ENCODE peak calls at places on chromosomes 1 and 21, in five cellular contexts. One of them, this sample, is unnamed.

GRCh38 chr21:41387042-41387819 is 25.4 kb downstream of the MX2 start:
- DNase-seq in K562: no peak
- DNase-seq in H1: no peak
- DNase-seq in HCT116: no peak
- DNase-seq in GM12878: no peak
- DNase-seq in this sample: no peak

GRCh38 chr1:44016875-44017400 is 14.3 kb downstream of the SLC6A9 start:
- DNase-seq in HCT116: no peak
- DNase-seq in K562: no peak
- DNase-seq in GM12878: no peak
- DNase-seq in H1: no peak
- DNase-seq in this sample: no peak

GRCh38 chr1:18725231-18725895 is 94.7 kb downstream of the PAX7 start:
- DNase-seq in GM12878: no peak
- DNase-seq in HCT116: no peak
- DNase-seq in K562: no peak
- DNase-seq in H1: no peak
- DNase-seq in this sample: no peak

GRCh38 chr1:186577201-186577600 is 103.0 kb downstream of the PTGS2 start:
- DNase-seq in GM12878: no peak
- DNase-seq in H1: no peak
- DNase-seq in K562: no peak
- DNase-seq in HCT116: no peak
- DNase-seq in this sample: no peak

GRCh38 chr1:238177960-238178359 is 287.2 kb upstream of the ZP4 start:
- DNase-seq in HCT116: no peak
- DNase-seq in H1: peak; percentile 13
- DNase-seq in GM12878: no peak
- DNase-seq in K562: no peak
- DNase-seq in this sample: peak; percentile 46

GRCh38 chr1:115090547-115090946 is 1.2 kb upstream of the TSPAN2 start:
- DNase-seq in K562: no peak
- DNase-seq in GM12878: no peak
- DNase-seq in H1: no peak
- DNase-seq in HCT116: no peak
- DNase-seq in this sample: no peak

GRCh38 chr1:218983848-218984247 is 189.8 kb upstream of the LYPLAL1 start:
- DNase-seq in H1: no peak
- DNase-seq in GM12878: no peak
- DNase-seq in HCT116: no peak
- DNase-seq in K562: no peak
- DNase-seq in this sample: peak; percentile 18

GRCh38 chr21:20083925-20084324 is 914.3 kb upstream of the NCAM2 start:
- DNase-seq in H1: no peak
- DNase-seq in K562: no peak
- DNase-seq in GM12878: no peak
- DNase-seq in HCT116: no peak
- DNase-seq in this sample: no peak

GRCh38 chr1:219495737-219496408 is 117.0 kb downstream of the ZC3H11B start:
- DNase-seq in HCT116: no peak
- DNase-seq in H1: no peak
- DNase-seq in K562: no peak
- DNase-seq in GM12878: no peak
- DNase-seq in this sample: no peak

GRCh38 chr1:108327534-108328462 is 83.9 kb upstream of the NBPF4 start:
- DNase-seq in K562: no peak
- DNase-seq in GM12878: no peak
- DNase-seq in HCT116: peak; percentile 13
- DNase-seq in H1: peak; percentile 36
- DNase-seq in this sample: peak; percentile 18

GRCh38 chr1:168535536-168535935 is 8.3 kb downstream of the XCL2 start:
- DNase-seq in GM12878: no peak
- DNase-seq in H1: no peak
- DNase-seq in K562: no peak
- DNase-seq in HCT116: no peak
- DNase-seq in this sample: no peak

GRCh38 chr1:206479164-206480125 is 9.2 kb downstream of the IKBKE start:
- DNase-seq in K562: peak; percentile 88
- DNase-seq in GM12878: no peak
- DNase-seq in HCT116: no peak
- DNase-seq in H1: peak; percentile 60
- DNase-seq in this sample: peak; percentile 85

GRCh38 chr1:168636642-168637111 is 60.3 kb downstream of the XCL1 start:
- DNase-seq in K562: no peak
- DNase-seq in GM12878: no peak
- DNase-seq in H1: no peak
- DNase-seq in HCT116: no peak
- DNase-seq in this sample: no peak

GRCh38 chr1:54883349-54884102 is 3.5 kb downstream of the DHCR24 start:
- DNase-seq in GM12878: no peak
- DNase-seq in HCT116: no peak
- DNase-seq in H1: no peak
- DNase-seq in K562: no peak
- DNase-seq in this sample: no peak

GRCh38 chr1:1841575-1841991 is 49.3 kb downstream of the GNB1 start:
- DNase-seq in HCT116: no peak
- DNase-seq in GM12878: no peak
- DNase-seq in K562: no peak
- DNase-seq in H1: no peak
- DNase-seq in this sample: no peak

GRCh38 chr1:183273300-183273699 is 87.2 kb downstream of the LAMC2 start:
- DNase-seq in K562: no peak
- DNase-seq in H1: no peak
- DNase-seq in GM12878: no peak
- DNase-seq in HCT116: no peak
- DNase-seq in this sample: no peak

GRCh38 chr1:24362982-24363614 is 43.9 kb downstream of the GRHL3 start:
- DNase-seq in H1: no peak
- DNase-seq in GM12878: no peak
- DNase-seq in K562: no peak
- DNase-seq in HCT116: peak; percentile 39
- DNase-seq in this sample: no peak

GRCh38 chr1:82775402-82776000 is 974.8 kb downstream of the ADGRL2 start:
- DNase-seq in GM12878: no peak
- DNase-seq in HCT116: peak; percentile 6
- DNase-seq in H1: peak; percentile 63
- DNase-seq in K562: peak; percentile 45
- DNase-seq in this sample: peak; percentile 91

GRCh38 chr21:41766883-41767605 is at the start of gene RIPK4:
- DNase-seq in GM12878: peak; percentile 19
- DNase-seq in K562: no peak
- DNase-seq in HCT116: peak; percentile 73
- DNase-seq in H1: peak; percentile 44
- DNase-seq in this sample: no peak

GRCh38 chr21:18499761-18500376 is 96.3 kb upstream of the TMPRSS15 start:
- DNase-seq in K562: peak; percentile 14
- DNase-seq in HCT116: peak; percentile 10
- DNase-seq in GM12878: no peak
- DNase-seq in H1: no peak
- DNase-seq in this sample: peak; percentile 54

GRCh38 chr1:203463469-203464062 is 12.0 kb upstream of the PRELP start:
- DNase-seq in K562: no peak
- DNase-seq in H1: no peak
- DNase-seq in HCT116: no peak
- DNase-seq in GM12878: no peak
- DNase-seq in this sample: no peak

GRCh38 chr1:167563579-167564246 is 10.2 kb upstream of the CREG1 start:
- DNase-seq in GM12878: no peak
- DNase-seq in HCT116: no peak
- DNase-seq in H1: no peak
- DNase-seq in K562: peak; percentile 64
- DNase-seq in this sample: no peak

GRCh38 chr1:1598051-1598719 is 1.8 kb downstream of the FNDC10 start:
- DNase-seq in H1: no peak
- DNase-seq in K562: no peak
- DNase-seq in HCT116: no peak
- DNase-seq in GM12878: no peak
- DNase-seq in this sample: no peak

GRCh38 chr21:33007747-33008146 is 18.0 kb upstream of the OLIG2 start:
- DNase-seq in HCT116: no peak
- DNase-seq in GM12878: no peak
- DNase-seq in K562: no peak
- DNase-seq in H1: no peak
- DNase-seq in this sample: no peak

GRCh38 chr1:151314137-151314875 is 12.9 kb downstream of the PI4KB start:
- DNase-seq in H1: no peak
- DNase-seq in K562: no peak
- DNase-seq in HCT116: no peak
- DNase-seq in GM12878: no peak
- DNase-seq in this sample: no peak

GRCh38 chr1:51070011-51070410 is 32.0 kb upstream of the C1orf185 start:
- DNase-seq in HCT116: no peak
- DNase-seq in H1: no peak
- DNase-seq in K562: no peak
- DNase-seq in GM12878: no peak
- DNase-seq in this sample: no peak

GRCh38 chr1:213779228-213779627 is 208.5 kb upstream of the PROX1 start:
- DNase-seq in HCT116: peak; percentile 1
- DNase-seq in GM12878: no peak
- DNase-seq in H1: no peak
- DNase-seq in K562: no peak
- DNase-seq in this sample: no peak

GRCh38 chr1:11285883-11286734 is 13.1 kb downstream of the UBIAD1 start:
- DNase-seq in K562: no peak
- DNase-seq in HCT116: no peak
- DNase-seq in H1: no peak
- DNase-seq in GM12878: no peak
- DNase-seq in this sample: no peak

GRCh38 chr1:29688477-29689365 is 452.4 kb downstream of the PTPRU start:
- DNase-seq in K562: peak; percentile 39
- DNase-seq in HCT116: no peak
- DNase-seq in GM12878: no peak
- DNase-seq in H1: no peak
- DNase-seq in this sample: no peak
- TF ChIP-seq ZNF274 in K562: no peak
- TF ChIP-seq ZNF274 in HCT116: no peak
- TF ChIP-seq ZNF274 in GM12878: no peak
- TF ChIP-seq ZNF274 in H1: no peak
- TF ChIP-seq ZNF274 in this sample: no peak

GRCh38 chr1:159261311-159261710 is 40.8 kb upstream of the FCER1A start:
- DNase-seq in H1: no peak
- DNase-seq in GM12878: no peak
- DNase-seq in HCT116: no peak
- DNase-seq in K562: no peak
- DNase-seq in this sample: no peak
- H3K4me3 ChIP-seq in H1: no peak overlapping the region
- H3K4me3 ChIP-seq in GM12878: no peak overlapping the region
- H3K4me3 ChIP-seq in HCT116: no peak overlapping the region
- H3K4me3 ChIP-seq in K562: no peak overlapping the region
- H3K4me3 ChIP-seq in this sample: no peak overlapping the region

GRCh38 chr1:4048076-4048475 is 148.0 kb upstream of the C1orf174 start:
- DNase-seq in K562: no peak
- DNase-seq in H1: no peak
- DNase-seq in GM12878: no peak
- DNase-seq in HCT116: no peak
- DNase-seq in this sample: no peak
- TF ChIP-seq ZNF274 in K562: no peak
- TF ChIP-seq ZNF274 in H1: no peak
- TF ChIP-seq ZNF274 in GM12878: no peak
- TF ChIP-seq ZNF274 in HCT116: no peak
- TF ChIP-seq ZNF274 in this sample: no peak

DNA sequence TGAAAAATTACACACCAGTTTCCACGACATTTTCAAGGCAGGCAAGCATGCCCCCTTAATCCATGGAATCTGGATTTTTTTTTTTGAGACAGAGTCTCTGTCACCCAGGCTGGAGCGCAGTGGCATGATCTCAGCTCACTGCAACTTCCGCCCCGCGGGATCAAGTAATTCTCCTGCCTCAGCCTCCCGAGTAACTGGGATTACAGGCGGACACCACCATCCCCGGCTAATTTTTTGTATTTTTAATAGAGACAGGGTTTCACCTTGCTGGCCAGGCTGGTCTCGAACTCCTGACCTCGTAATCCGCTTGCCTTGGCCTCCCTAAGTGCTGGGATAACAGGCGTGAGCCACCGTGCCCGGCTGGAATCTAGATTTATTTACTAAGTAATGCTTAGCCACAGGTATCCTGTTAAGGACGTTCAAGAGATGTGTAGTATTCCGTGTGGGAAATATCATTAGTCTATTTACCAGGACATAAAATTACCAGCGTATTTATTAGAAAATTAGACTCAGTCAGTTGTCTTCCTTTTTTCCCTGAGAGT is 2.5 kb downstream of the IFI44 start:
- DNase-seq in GM12878: no peak
- DNase-seq in K562: no peak
- DNase-seq in H1: no peak
- DNase-seq in HCT116: no peak
- DNase-seq in this sample: no peak
- H3K4me3 ChIP-seq in GM12878: peak overlapping the region; percentile 95
- H3K4me3 ChIP-seq in K562: no peak overlapping the region
- H3K4me3 ChIP-seq in H1: no peak overlapping the region
- H3K4me3 ChIP-seq in HCT116: no peak overlapping the region
- H3K4me3 ChIP-seq in this sample: no peak overlapping the region

DNA sequence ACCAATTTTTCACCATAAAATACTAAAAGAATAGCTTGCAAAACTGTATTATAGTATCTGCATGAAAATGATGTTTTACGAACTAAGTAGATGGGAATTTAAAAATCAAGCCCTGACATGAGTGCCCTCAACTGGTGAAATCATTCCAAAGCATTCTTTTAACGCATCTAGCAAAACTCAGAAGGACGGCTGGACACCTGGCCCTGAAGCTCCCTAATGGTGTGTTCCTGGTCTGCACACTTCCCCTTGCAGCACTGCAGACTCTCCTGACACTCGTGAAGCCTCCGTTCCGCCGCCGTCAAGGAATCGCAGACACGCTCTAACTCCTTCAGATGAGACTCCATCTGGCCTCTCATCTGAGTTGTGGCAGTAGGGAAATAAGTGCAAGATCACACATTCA is 39.9 kb downstream of the ODF2L start:
- DNase-seq in K562: no peak
- DNase-seq in HCT116: peak; percentile 3
- DNase-seq in GM12878: no peak
- DNase-seq in H1: no peak
- DNase-seq in this sample: no peak
- TF ChIP-seq ZNF274 in K562: no peak
- TF ChIP-seq ZNF274 in HCT116: no peak
- TF ChIP-seq ZNF274 in GM12878: no peak
- TF ChIP-seq ZNF274 in H1: no peak
- TF ChIP-seq ZNF274 in this sample: no peak